ENCODE peak calls at places on chromosomes 12 and 14, in six cellular contexts. W is A549, B is H1, J is K562, P is endothelial cell of umbilical vein, S is HepG2. I is an unnamed sample.

GRCh38 chr14:53249059-53249458 is 95.9 kb upstream of the DDHD1 start:
- DNase-seq in W (no peak), B (no peak), J (no peak), P (no peak), S (no peak), I (no peak)

GRCh38 chr14:104871145-104871655 is 6.1 kb downstream of the CEP170B start:
- DNase-seq in W (no peak), B (no peak), J (no peak), P (no peak), S (no peak), I (peak)

GRCh38 chr12:69464433-69464832 is 5.8 kb upstream of the FRS2 start:
- DNase-seq in W (no peak), B (no peak), J (no peak), P (no peak), S (no peak), I (no peak)

GRCh38 chr12:10293151-10293550 is 14.5 kb upstream of the KLRD1 start:
- DNase-seq in W (no peak), B (no peak), J (no peak), P (no peak), S (no peak), I (no peak)

GRCh38 chr14:100391182-100391581 is 68.0 kb downstream of the SLC25A47 start:
- DNase-seq in W (no peak), B (no peak), J (no peak), P (no peak), S (no peak), I (no peak)

GRCh38 chr12:100718212-100718611 is 76.4 kb upstream of the ANO4 start:
- DNase-seq in W (no peak), B (no peak), J (no peak), P (no peak), S (no peak), I (no peak)

GRCh38 chr14:32007755-32008374 is 69.2 kb upstream of the ARHGAP5 start:
- DNase-seq in W (no peak), B (no peak), J (no peak), P (no peak), S (no peak), I (no peak)

GRCh38 chr12:53725824-53726223 is 1.4 kb downstream of the CALCOCO1 start:
- DNase-seq in W (no peak), B (no peak), J (no peak), P (no peak), S (no peak), I (no peak)

GRCh38 chr14:22982013-22982476 is 306 bp downstream of the AJUBA start:
- DNase-seq in W (peak), B (no peak), J (no peak), P (peak), S (no peak), I (peak)

GRCh38 chr12:114743799-114744198 is 59.8 kb upstream of the TBX3 start:
- DNase-seq in W (no peak), B (no peak), J (no peak), P (no peak), S (no peak), I (no peak)

GRCh38 chr12:41801261-41801660 is 343.4 kb downstream of the GXYLT1 start:
- DNase-seq in W (no peak), B (no peak), J (no peak), P (no peak), S (no peak), I (no peak)

GRCh38 chr12:52820521-52820920 is 6.6 kb upstream of the KRT4 start:
- DNase-seq in W (no peak), B (no peak), J (no peak), P (no peak), S (no peak), I (no peak)

GRCh38 chr14:85197976-85198375 is 332.0 kb upstream of the FLRT2 start:
- DNase-seq in W (no peak), B (no peak), J (no peak), P (peak), S (no peak), I (no peak)

GRCh38 chr14:104039214-104039613 is 46.3 kb upstream of the ASPG start:
- DNase-seq in W (no peak), B (no peak), J (no peak), P (no peak), S (no peak), I (no peak)

GRCh38 chr14:30240685-30241084 is 313.0 kb upstream of the PRKD1 start:
- DNase-seq in W (no peak), B (no peak), J (no peak), P (no peak), S (no peak), I (no peak)

GRCh38 chr12:30286345-30286926 is 409.2 kb downstream of the IPO8 start:
- DNase-seq in W (peak), B (no peak), J (no peak), P (peak), S (peak), I (no peak)

GRCh38 chr14:72742682-72743195 is 151.2 kb downstream of the DPF3 start:
- DNase-seq in W (no peak), B (peak), J (no peak), P (no peak), S (no peak), I (no peak)

GRCh38 chr12:111715242-111715641 is 29.4 kb downstream of the ACAD10 start:
- DNase-seq in W (peak), B (no peak), J (no peak), P (peak), S (peak), I (no peak)

GRCh38 chr12:119691202-119691846 is 23.4 kb downstream of the PRKAB1 start:
- DNase-seq in W (no peak), B (no peak), J (no peak), P (no peak), S (peak), I (no peak)

GRCh38 chr12:92871121-92871520 is 58.0 kb downstream of the EEA1 start:
- DNase-seq in W (no peak), B (no peak), J (no peak), P (no peak), S (no peak), I (no peak)

GRCh38 chr14:58863576-58864345 is 226.0 kb downstream of the DACT1 start:
- DNase-seq in W (no peak), B (no peak), J (no peak), P (no peak), S (no peak), I (no peak)

GRCh38 chr14:90453401-90453951 is 56.6 kb downstream of the CALM1 start:
- DNase-seq in W (no peak), B (peak), J (no peak), P (peak), S (no peak), I (no peak)

GRCh38 chr12:26445909-26446308 is 250.5 kb downstream of the SSPN start:
- DNase-seq in W (no peak), B (no peak), J (no peak), P (no peak), S (no peak), I (no peak)

GRCh38 chr12:26452511-26452910 is 257.1 kb downstream of the SSPN start:
- DNase-seq in W (no peak), B (no peak), J (no peak), P (peak), S (no peak), I (no peak)

GRCh38 chr12:26453246-26453645 is 257.9 kb downstream of the SSPN start:
- DNase-seq in W (no peak), B (no peak), J (no peak), P (no peak), S (no peak), I (no peak)

GRCh38 chr12:26451763-26452162 is 256.4 kb downstream of the SSPN start:
- DNase-seq in W (no peak), B (no peak), J (no peak), P (no peak), S (no peak), I (no peak)
- TF ChIP-seq JUN in W (no peak), B (no peak), J (no peak), P (no peak), S (no peak), I (no peak)

DNA sequence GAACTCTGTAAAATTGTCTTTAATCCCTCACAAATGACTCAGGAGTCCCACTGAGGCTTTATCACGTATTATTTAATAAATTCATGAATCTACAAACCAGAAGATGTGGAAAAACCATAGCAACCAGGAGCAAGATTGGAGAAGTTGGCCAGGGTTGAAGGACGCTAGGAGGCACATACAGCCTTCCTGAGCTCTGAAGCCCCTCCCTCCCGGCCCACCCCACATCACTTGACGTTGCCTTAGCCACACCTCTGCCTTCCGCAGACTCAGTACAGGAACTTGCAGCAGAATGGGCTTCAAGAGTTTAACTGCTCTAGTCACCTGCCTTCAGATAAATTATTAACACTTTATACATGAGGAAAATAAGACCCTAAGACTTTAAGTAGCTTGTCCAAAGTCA is 33.9 kb downstream of the SLC35F4 start:
- DNase-seq in W (peak), B (no peak), J (no peak), P (no peak), S (no peak), I (peak)
- TF ChIP-seq JUN in W (no peak), B (no peak), J (no peak), P (no peak), S (no peak), I (no peak)

DNA sequence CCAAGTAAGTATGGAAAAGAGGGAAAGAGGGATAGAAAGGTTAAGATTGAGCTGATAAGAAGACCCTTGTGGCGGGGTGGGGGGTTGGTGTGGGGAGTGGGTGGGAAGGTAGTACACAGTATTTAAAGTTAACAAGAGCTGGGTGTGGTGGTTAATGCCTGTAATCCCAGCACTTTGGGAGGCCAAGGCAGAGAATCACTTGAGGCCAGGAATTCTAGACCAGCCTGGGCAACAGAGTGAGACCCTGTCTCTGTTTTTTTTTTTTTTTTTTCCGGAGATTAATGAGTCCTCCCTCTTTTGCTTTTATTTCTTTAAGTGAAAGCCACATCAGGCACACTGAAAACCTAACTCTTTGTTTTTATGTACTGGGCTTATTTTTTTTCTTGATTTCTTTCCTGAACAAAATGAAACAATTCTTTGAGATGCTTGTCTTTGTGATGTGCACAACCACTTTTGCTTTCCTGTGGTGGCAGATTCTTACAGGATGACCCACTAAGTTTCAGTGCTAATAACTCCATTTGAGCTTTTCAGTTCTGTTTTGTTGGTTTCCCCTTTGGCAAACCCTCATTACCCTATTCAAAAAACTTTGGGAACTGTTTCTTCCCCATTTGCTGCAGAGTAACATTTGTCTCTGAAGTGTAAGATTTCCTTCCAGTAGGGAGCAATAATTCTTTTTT is 54.8 kb downstream of the WNK1 start:
- DNase-seq in W (no peak), B (no peak), J (no peak), P (no peak), S (no peak), I (no peak)
- TF ChIP-seq JUN in W (no peak), B (no peak), J (no peak), P (no peak), S (no peak), I (no peak)

GRCh38 chr14:68794130-68794855 is 1.4 kb upstream of the ZFP36L1 start:
- DNase-seq in W (peak), B (peak), J (no peak), P (peak), S (peak), I (peak)
- TF ChIP-seq JUN in W (peak), B (no peak), J (no peak), P (peak), S (peak), I (no peak)

GRCh38 chr14:102853703-102854396 is 68.6 kb upstream of the AMN start:
- DNase-seq in W (no peak), B (no peak), J (no peak), P (no peak), S (no peak), I (no peak)
- TF ChIP-seq JUN in W (no peak), B (no peak), J (no peak), P (no peak), S (no peak), I (no peak)

GRCh38 chr12:5628501-5628900 is 196.6 kb downstream of the NTF3 start:
- DNase-seq in W (no peak), B (no peak), J (no peak), P (no peak), S (no peak), I (no peak)

GRCh38 chr12:5626146-5626545 is 194.2 kb downstream of the NTF3 start:
- DNase-seq in W (no peak), B (no peak), J (no peak), P (no peak), S (no peak), I (no peak)

GRCh38 chr12:5633102-5633501 is 201.2 kb downstream of the NTF3 start:
- DNase-seq in W (no peak), B (no peak), J (no peak), P (no peak), S (no peak), I (no peak)

GRCh38 chr12:5627053-5627630 is 195.2 kb downstream of the NTF3 start:
- DNase-seq in W (no peak), B (no peak), J (no peak), P (no peak), S (no peak), I (no peak)

GRCh38 chr12:5630101-5630500 is 198.2 kb downstream of the NTF3 start:
- DNase-seq in W (no peak), B (no peak), J (peak), P (no peak), S (no peak), I (no peak)
- TF ChIP-seq JUN in W (no peak), B (no peak), J (no peak), P (no peak), S (no peak), I (no peak)